ENCODE peak calls at places on chromosomes 12 and 14, in nine cellular contexts. M, U, L, B, S, F, E, X and C are unnamed samples.

GRCh38 chr12:27550653-27550975 is 26.6 kb downstream of the PPFIBP1 start:
- DNase-seq in M (no peak), U (no peak), B (no peak), S (no peak), F (no peak), L (no peak), E (no peak), X (no peak), C (no peak)

GRCh38 chr12:93440043-93440835 is 1.5 kb downstream of the UBE2N start:
- DNase-seq in F (no peak), S (no peak), E (no peak), M (no peak), X (no peak), U (peak; percentile 20), B (no peak), L (no peak), C (no peak)

GRCh38 chr12:28127455-28127854 is 62.8 kb upstream of the CCDC91 start:
- DNase-seq in B (no peak), X (no peak), U (no peak), S (no peak), F (no peak), E (no peak), M (no peak), L (no peak), C (no peak)

GRCh38 chr12:30725739-30726138 is 29.0 kb downstream of the CAPRIN2 start:
- DNase-seq in X (peak; percentile 35), F (no peak), B (no peak), U (peak; percentile 84), M (no peak), L (no peak), E (no peak), S (no peak), C (no peak)

GRCh38 chr12:59452746-59453145 is 143.1 kb upstream of the SLC16A7 start:
- DNase-seq in X (no peak), F (no peak), M (peak; percentile 11), E (no peak), S (no peak), L (no peak), B (no peak), U (peak; percentile 71), C (no peak)

GRCh38 chr12:96892104-96892503 is 15.0 kb upstream of the NEDD1 start:
- DNase-seq in U (peak; percentile 32), B (no peak), M (no peak), E (no peak), S (no peak), L (no peak), X (no peak), F (no peak), C (no peak)

GRCh38 chr12:15209782-15210181 is 11.4 kb downstream of the RERG start:
- DNase-seq in E (no peak), U (peak; percentile 26), X (no peak), B (no peak), L (no peak), M (no peak), S (no peak), F (no peak), C (no peak)

GRCh38 chr12:19643635-19644034 is 204.3 kb downstream of the AEBP2 start:
- DNase-seq in S (no peak), L (no peak), X (peak; percentile 6), E (no peak), B (no peak), F (no peak), M (peak; percentile 51), U (peak; percentile 72), C (peak; percentile 23)

GRCh38 chr14:62087191-62087590 is 325.0 kb downstream of the SNAPC1 start:
- DNase-seq in M (no peak), X (no peak), B (no peak), F (no peak), L (no peak), S (no peak), E (no peak), U (no peak), C (no peak)

GRCh38 chr12:76697849-76698248 is 66.1 kb upstream of the ZDHHC17 start:
- DNase-seq in M (no peak), B (no peak), S (no peak), L (no peak), F (no peak), X (no peak), U (peak; percentile 33), E (no peak), C (no peak)

GRCh38 chr14:45359766-45360165 is 106.8 kb upstream of the MIS18BP1 start:
- DNase-seq in S (no peak), E (no peak), B (no peak), U (peak; percentile 37), F (no peak), M (no peak), X (no peak), L (no peak), C (no peak)

GRCh38 chr12:26188132-26188531 is 7.2 kb upstream of the SSPN start:
- DNase-seq in M (no peak), U (peak; percentile 78), F (no peak), E (no peak), L (no peak), S (no peak), X (no peak), B (no peak), C (no peak)

GRCh38 chr14:26255213-26255612 is 342.6 kb downstream of the NOVA1 start:
- DNase-seq in S (no peak), U (no peak), B (no peak), E (no peak), F (no peak), X (no peak), M (peak; percentile 34), L (no peak), C (peak; percentile 13)

GRCh38 chr12:75908961-75909699 is 122.4 kb downstream of the PHLDA1 start:
- DNase-seq in B (no peak), E (no peak), M (no peak), F (peak; percentile 82), U (peak; percentile 82), S (no peak), X (no peak), L (no peak), C (no peak)

GRCh38 chr12:58487280-58488141 is 432.8 kb downstream of the LRIG3 start:
- DNase-seq in F (no peak), X (no peak), U (peak; percentile 84), M (no peak), E (no peak), B (no peak), S (no peak), L (peak; percentile 13), C (no peak)

GRCh38 chr12:127262658-127263057 is 1004.3 kb upstream of the TMEM132C start:
- DNase-seq in L (no peak), F (no peak), X (no peak), S (no peak), U (no peak), B (no peak), M (no peak), E (no peak), C (no peak)

GRCh38 chr12:120574106-120574505 is 7.1 kb downstream of the POP5 start:
- DNase-seq in F (no peak), S (no peak), M (no peak), B (no peak), E (no peak), U (peak; percentile 21), L (no peak), X (no peak), C (no peak)

GRCh38 chr12:46260913-46261476 is 7.8 kb downstream of the SLC38A1 start:
- DNase-seq in X (no peak), E (no peak), L (no peak), S (no peak), M (no peak), U (no peak), B (no peak), F (no peak), C (no peak)

GRCh38 chr14:70827366-70828151 is 18.2 kb upstream of the MAP3K9 start:
- DNase-seq in F (no peak), L (no peak), B (no peak), M (no peak), E (no peak), S (no peak), X (no peak), U (peak; percentile 32), C (no peak)